ENCODE peak calls at places on chromosomes 4 and X, in seven cellular contexts. W is heart left ventricle, G is endothelial cell of umbilical vein, V is upper lobe of left lung, C is testis, D is A549, U is transverse colon. T is an unnamed sample.
A peak's percentile ranks its signal among the peaks of the same experiment; 100 is the strongest.

GRCh38 chrX:153882086-153882498 is 3.9 kb downstream of the L1CAM start:
- DNase-seq in W (no peak), V (no peak), C (no peak), D (no peak), G (no peak), U (no peak), T (peak; percentile 72)

GRCh38 chr4:2281575-2282343 is 19.9 kb upstream of the MXD4 start:
- DNase-seq in U (peak; percentile 63), D (no peak), W (peak; percentile 19), G (no peak), V (no peak), C (no peak), T (peak; percentile 31)

GRCh38 chr4:6343950-6344408 is 74.3 kb downstream of the WFS1 start:
- DNase-seq in V (no peak), D (peak; percentile 85), G (no peak), W (no peak), C (no peak), U (no peak), T (peak; percentile 64)

GRCh38 chr4:11765849-11766453 is 337.3 kb upstream of the HS3ST1 start:
- DNase-seq in C (peak; percentile 26), G (peak; percentile 75), U (peak; percentile 14), W (no peak), D (peak; percentile 37), V (no peak), T (peak; percentile 34)

GRCh38 chrX:23598561-23598960 is 68.7 kb upstream of the PRDX4 start:
- DNase-seq in C (no peak), U (no peak), W (no peak), V (no peak), D (no peak), G (no peak), T (no peak)

GRCh38 chr4:102612824-102613366 is 111.7 kb downstream of the NFKB1 start:
- DNase-seq in G (peak; percentile 56), V (no peak), C (no peak), W (no peak), D (no peak), U (no peak), T (no peak)

GRCh38 chr4:70678383-70678999 is 9.8 kb upstream of the UTP3 start:
- DNase-seq in U (no peak), V (no peak), D (no peak), G (no peak), W (no peak), C (no peak), T (no peak)

GRCh38 chrX:71941771-71942170 is 31.1 kb downstream of the NHSL2 start:
- DNase-seq in W (peak; percentile 61), U (peak; percentile 15), D (no peak), G (no peak), C (no peak), V (no peak), T (no peak)

GRCh38 chr4:80125252-80126177 is 52.5 kb upstream of the ANTXR2 start:
- DNase-seq in V (no peak), U (peak; percentile 8), D (peak; percentile 13), W (no peak), G (peak; percentile 65), C (no peak), T (no peak)

GRCh38 chr4:16852168-16852567 is 46.3 kb downstream of the LDB2 start:
- DNase-seq in C (no peak), W (no peak), D (no peak), U (no peak), V (no peak), G (peak; percentile 40), T (no peak)

GRCh38 chr4:4428966-4429875 is 42.3 kb downstream of the NSG1 start:
- DNase-seq in V (no peak), C (no peak), U (no peak), G (no peak), W (no peak), D (no peak), T (no peak)

GRCh38 chr4:17448689-17449088 is 63.2 kb downstream of the QDPR start:
- DNase-seq in G (peak; percentile 62), V (no peak), W (no peak), U (no peak), D (no peak), C (no peak), T (no peak)

GRCh38 chr4:183399616-183400015 is 44.8 kb upstream of the CDKN2AIP start:
- DNase-seq in V (no peak), D (no peak), C (no peak), G (no peak), U (no peak), W (no peak), T (no peak)

GRCh38 chr4:54904953-54905352 is 220.4 kb downstream of the KDR start:
- DNase-seq in G (peak; percentile 42), D (no peak), C (no peak), U (no peak), V (no peak), W (no peak), T (no peak)

GRCh38 chr4:186698525-186698924 is 25.1 kb downstream of the FAT1 start:
- DNase-seq in D (no peak), W (no peak), U (no peak), V (no peak), G (no peak), C (no peak), T (no peak)

GRCh38 chr4:156931267-156931666 is 40.3 kb downstream of the PDGFC start:
- DNase-seq in G (peak; percentile 74), D (peak; percentile 78), C (no peak), W (no peak), U (peak; percentile 14), V (no peak), T (peak; percentile 57)

GRCh38 chr4:34791224-34791623 is 1453.1 kb downstream of the ARAP2 start:
- DNase-seq in W (no peak), V (no peak), D (no peak), C (no peak), U (no peak), G (no peak), T (no peak)

GRCh38 chrX:16771483-16772398 is 14.5 kb upstream of the TXLNG start:
- DNase-seq in U (peak; percentile 63), C (no peak), G (peak; percentile 57), D (peak; percentile 86), V (no peak), W (no peak), T (no peak)

GRCh38 chrX:134658421-134658896 is at the start of gene PLAC1:
- DNase-seq in D (peak; percentile 45), C (no peak), G (no peak), V (no peak), W (no peak), U (no peak), T (no peak)

GRCh38 chr4:156321203-156321602 is 367.5 kb upstream of the CTSO start:
- DNase-seq in W (no peak), V (no peak), U (no peak), D (no peak), G (no peak), C (no peak), T (no peak)

GRCh38 chr4:113627321-113627720 is 134.2 kb downstream of the CAMK2D start:
- DNase-seq in W (no peak), C (no peak), U (no peak), V (no peak), D (no peak), G (no peak), T (no peak)

GRCh38 chr4:41134581-41134980 is 79.8 kb downstream of the APBB2 start:
- DNase-seq in W (no peak), G (no peak), U (no peak), C (no peak), D (no peak), V (no peak), T (no peak)

GRCh38 chr4:41133619-41134018 is 80.7 kb downstream of the APBB2 start:
- DNase-seq in W (no peak), U (no peak), V (no peak), C (no peak), D (no peak), G (peak; percentile 40), T (no peak)

GRCh38 chr4:41129128-41129754 is 85.1 kb downstream of the APBB2 start:
- DNase-seq in G (no peak), W (no peak), D (no peak), U (no peak), V (no peak), C (no peak), T (no peak)

GRCh38 chr4:41129936-41130440 is 84.4 kb downstream of the APBB2 start:
- DNase-seq in U (no peak), C (no peak), W (no peak), V (no peak), G (no peak), D (no peak), T (no peak)

GRCh38 chr4:41132055-41132683 is 82.2 kb downstream of the APBB2 start:
- DNase-seq in D (no peak), U (peak; percentile 48), W (no peak), G (no peak), C (no peak), V (no peak), T (no peak)
- H3K4me1 ChIP-seq in D (peaks cover 21% of the 10 kb centered on the region), U (peaks cover 8% of the 10 kb centered on the region), W (peaks cover 5% of the 10 kb centered on the region), G (peaks cover 24% of the 10 kb centered on the region), C (peaks cover 5% of the 10 kb centered on the region), V (peaks cover 40% of the 10 kb centered on the region), T (no peaks in the 10 kb centered on the region)

GRCh38 chr4:99219072-99219471 is at the start of gene ADH6:
- DNase-seq in C (no peak), G (no peak), W (no peak), V (no peak), D (no peak), U (peak; percentile 39), T (no peak)
- TF ChIP-seq POLR2A in C (no peak), G (no peak), W (no peak), V (no peak), D (no peak), U (no peak), T (no peak)

DNA sequence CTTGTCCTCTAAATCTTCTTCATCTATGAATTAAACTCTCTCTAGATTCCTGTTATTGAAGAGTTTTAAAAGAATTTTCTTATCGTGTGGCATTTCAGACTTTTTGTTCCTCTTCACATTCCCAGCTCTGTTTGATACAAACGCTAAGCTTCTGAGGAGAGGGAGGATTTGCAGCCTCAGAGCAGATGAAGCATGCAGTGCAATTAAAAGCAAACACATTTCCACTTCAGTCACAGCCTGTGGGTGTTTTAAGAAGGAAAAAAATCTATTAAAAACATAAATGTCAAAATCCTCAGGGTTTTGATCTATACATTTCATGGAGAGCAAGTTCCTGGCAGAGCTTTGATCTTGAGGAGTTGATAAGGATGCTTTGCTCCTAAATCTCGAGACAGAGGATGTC is 442.3 kb upstream of the BOD1L1 start:
- DNase-seq in W (no peak), C (no peak), G (no peak), U (no peak), D (no peak), V (no peak), T (no peak)
- H3K4me1 ChIP-seq in W (no peaks in the 10 kb centered on the region), C (peaks cover 16% of the 10 kb centered on the region), G (no peaks in the 10 kb centered on the region), U (no peaks in the 10 kb centered on the region), D (no peaks in the 10 kb centered on the region), V (no peaks in the 10 kb centered on the region), T (no peaks in the 10 kb centered on the region)

GRCh38 chrX:11791537-11791936 is 33.5 kb downstream of the MSL3 start:
- DNase-seq in D (no peak), C (no peak), U (no peak), G (no peak), W (no peak), V (no peak), T (no peak)

GRCh38 chrX:11793734-11794133 is 35.7 kb downstream of the MSL3 start:
- DNase-seq in D (no peak), W (no peak), U (no peak), V (no peak), C (no peak), G (no peak), T (no peak)

GRCh38 chrX:11789809-11790208 is 31.8 kb downstream of the MSL3 start:
- DNase-seq in W (no peak), D (no peak), V (no peak), U (no peak), G (no peak), C (no peak), T (no peak)

GRCh38 chrX:11791090-11791489 is 33.1 kb downstream of the MSL3 start:
- DNase-seq in V (no peak), D (peak; percentile 6), U (no peak), W (no peak), C (no peak), G (no peak), T (no peak)

GRCh38 chrX:11792461-11793421 is 34.7 kb downstream of the MSL3 start:
- DNase-seq in G (no peak), V (no peak), U (peak; percentile 35), W (no peak), D (peak; percentile 7), C (no peak), T (no peak)
- TF ChIP-seq POLR2A in G (no peak), V (no peak), U (no peak), W (no peak), D (no peak), C (no peak), T (no peak)